ENCODE peak calls at places on chromosomes 1 and 21, in eight cellular contexts. U is H9; N is CD8-positive, alpha-beta T cell; C is neural progenitor cell; E is RWPE1; Z is HCT116; I is tibial nerve; S is colonic mucosa. P is an unnamed sample.

GRCh38 chr1:54273837-54274192 is 73.8 kb downstream of the MRPL37 start:
- DNase-seq in U (peak), E (no peak), C (peak), S (no peak), N (no peak), I (peak), Z (no peak), P (no peak)

GRCh38 chr1:202072211-202072610 is 50.5 kb upstream of the GPR37L1 start:
- DNase-seq in U (no peak), C (no peak), N (no peak), S (peak), E (no peak), Z (no peak), I (no peak), P (no peak)

GRCh38 chr1:193905288-193906085 is 719.1 kb upstream of the B3GALT2 start:
- DNase-seq in I (no peak), C (no peak), E (no peak), N (no peak), Z (no peak), S (no peak), U (no peak), P (peak)

GRCh38 chr1:227429447-227430359 is 111.4 kb upstream of the CDC42BPA start:
- DNase-seq in I (no peak), Z (no peak), C (no peak), U (no peak), E (no peak), N (no peak), S (no peak), P (peak)

GRCh38 chr1:156859523-156860112 is 701 bp upstream of the INSRR start:
- DNase-seq in Z (no peak), E (no peak), N (peak), S (no peak), C (peak), I (no peak), U (peak), P (peak)

GRCh38 chr1:228691926-228692325 is 43.4 kb upstream of the RHOU start:
- DNase-seq in I (no peak), N (no peak), E (peak), S (peak), C (peak), U (no peak), Z (peak), P (peak)

GRCh38 chr1:17858027-17858426 is 102.9 kb downstream of the ACTL8 start:
- DNase-seq in C (no peak), Z (no peak), E (no peak), S (no peak), U (no peak), N (no peak), I (no peak), P (peak)

GRCh38 chr1:204569478-204569877 is 53.3 kb downstream of the MDM4 start:
- DNase-seq in S (no peak), E (no peak), N (no peak), I (no peak), Z (no peak), U (no peak), C (no peak), P (no peak)

GRCh38 chr21:38486221-38486620 is 12.1 kb downstream of the ERG start:
- DNase-seq in E (peak), C (no peak), N (no peak), I (no peak), U (no peak), Z (no peak), S (no peak), P (peak)

GRCh38 chr1:153192697-153193096 is 10.5 kb upstream of the LELP1 start:
- DNase-seq in Z (peak), E (peak), S (no peak), N (no peak), U (peak), I (no peak), C (peak), P (no peak)

DNA sequence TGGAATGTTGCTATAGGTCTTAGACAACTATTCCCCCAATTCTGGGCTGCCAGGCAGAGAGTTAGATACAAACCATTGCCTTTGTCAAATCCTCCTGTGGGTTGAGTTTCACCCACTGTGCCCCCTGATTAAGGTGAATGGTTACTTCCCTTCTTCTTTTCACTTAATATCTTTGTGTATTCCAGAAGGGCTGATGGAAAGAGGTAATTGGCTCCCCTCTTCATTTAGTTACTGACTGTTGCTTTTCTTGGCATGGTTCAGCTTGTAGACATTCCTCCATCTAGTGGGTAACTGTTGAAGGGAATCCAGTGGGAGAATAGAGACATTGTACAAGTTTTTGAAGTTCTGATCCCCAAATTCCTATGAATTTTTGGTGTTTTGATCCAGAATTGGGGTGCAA is 43.8 kb upstream of the MACF1 start:
- DNase-seq in Z (no peak), E (no peak), U (no peak), S (no peak), C (no peak), I (no peak), N (no peak), P (no peak)
- TF ChIP-seq CTCF in Z (no peak), E (no peak), U (no peak), S (no peak), C (no peak), I (no peak), N (no peak), P (no peak)

GRCh38 chr21:31107151-31107785 is 69.0 kb upstream of the KRTAP19-8 start:
- DNase-seq in N (no peak), I (no peak), U (no peak), E (no peak), Z (no peak), S (no peak), C (no peak), P (no peak)

GRCh38 chr21:31107871-31108270 is 69.6 kb upstream of the KRTAP19-8 start:
- DNase-seq in E (no peak), Z (no peak), S (no peak), N (no peak), I (no peak), U (no peak), C (no peak), P (no peak)

GRCh38 chr21:31108969-31109368 is 70.7 kb upstream of the KRTAP19-8 start:
- DNase-seq in E (no peak), C (peak), N (no peak), Z (no peak), S (no peak), U (no peak), I (no peak), P (no peak)

GRCh38 chr21:31111093-31111492 is 72.8 kb upstream of the KRTAP19-8 start:
- DNase-seq in Z (no peak), C (no peak), I (no peak), N (no peak), U (no peak), S (no peak), E (no peak), P (no peak)

GRCh38 chr21:31110430-31110829 is 72.2 kb upstream of the KRTAP19-8 start:
- DNase-seq in E (no peak), N (no peak), S (no peak), C (no peak), Z (no peak), I (no peak), U (no peak), P (no peak)
- H3K27ac ChIP-seq in E (no peak), N (no peak), S (no peak), C (no peak), Z (no peak), I (no peak), U (no peak), P (no peak)

GRCh38 chr1:1399187-1399869 is at the start of gene CCNL2:
- DNase-seq in I (peak), C (peak), U (peak), N (peak), Z (peak), S (peak), E (peak), P (peak)
- TF ChIP-seq CTCF in I (peak), C (peak), U (peak), N (peak), Z (peak), S (peak), E (peak), P (peak)

GRCh38 chr1:114355240-114355639 is 155.8 kb downstream of the TRIM33 start:
- DNase-seq in N (no peak), U (no peak), C (no peak), E (no peak), S (no peak), I (no peak), Z (no peak), P (no peak)
- H3K27ac ChIP-seq in N (no peak), U (no peak), C (no peak), E (no peak), S (no peak), I (no peak), Z (no peak), P (no peak)

DNA sequence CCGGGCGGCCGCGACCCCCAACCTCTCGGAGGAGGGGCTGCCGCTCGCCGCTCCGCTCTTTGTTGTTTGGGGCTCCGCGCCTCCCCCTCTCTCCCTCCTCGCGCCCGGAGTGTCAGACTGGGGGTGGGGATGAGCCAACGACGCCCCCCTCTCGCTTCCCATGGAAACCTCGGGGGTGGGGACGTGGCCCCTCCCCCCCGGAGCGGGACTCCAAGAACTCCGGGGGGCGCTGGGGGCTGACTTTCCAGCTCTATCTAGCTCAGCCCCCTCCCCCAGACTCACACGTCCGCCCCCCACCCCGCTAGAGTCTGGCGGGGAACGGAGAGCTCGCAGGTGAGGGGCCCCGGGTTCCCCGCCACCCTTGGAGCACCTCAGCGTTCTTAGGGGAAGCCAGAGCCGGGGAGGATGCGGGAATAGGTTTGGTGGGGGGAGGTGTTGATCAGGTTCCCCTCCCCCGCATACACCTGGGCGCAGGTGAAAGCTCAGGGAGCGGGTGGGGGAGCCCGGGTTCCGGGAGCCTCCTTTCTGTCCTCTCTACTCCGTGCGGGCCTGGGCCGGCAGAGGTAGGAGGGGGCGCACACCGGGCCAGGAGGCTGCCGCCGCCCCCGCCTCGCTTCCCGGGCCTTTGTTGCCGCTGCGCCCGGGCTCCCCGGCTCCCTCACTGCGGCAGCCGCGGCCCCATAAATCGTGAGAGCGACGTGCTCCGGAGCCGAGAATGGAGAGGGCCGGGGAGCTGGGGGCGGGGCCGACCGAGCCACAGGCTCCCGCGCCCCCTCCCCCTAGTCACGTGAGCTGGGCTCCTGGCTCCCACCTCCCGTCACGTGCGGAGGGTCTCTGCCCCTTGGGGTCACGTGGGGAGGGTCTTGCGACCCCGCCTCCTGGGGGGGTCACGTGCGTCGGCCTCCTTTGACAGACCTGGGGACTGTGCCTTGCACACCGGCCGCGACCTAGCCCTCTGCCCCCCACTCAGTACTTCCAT is 1.9 kb downstream of the EFNA3 start:
- DNase-seq in E (no peak), Z (no peak), U (peak), I (no peak), C (peak), N (no peak), S (peak), P (no peak)
- TF ChIP-seq CTCF in E (no peak), Z (no peak), U (no peak), I (no peak), C (no peak), N (no peak), S (no peak), P (no peak)

GRCh38 chr1:113870778-113871177 is 734 bp downstream of the PTPN22 start:
- DNase-seq in U (no peak), I (no peak), N (peak), S (no peak), C (no peak), E (no peak), Z (no peak), P (no peak)
- H3K27ac ChIP-seq in U (no peak), I (no peak), N (peak), S (no peak), C (no peak), E (no peak), Z (no peak), P (no peak)

GRCh38 chr1:37474051-37474696 is at the start of gene ZC3H12A:
- DNase-seq in Z (peak), N (peak), I (peak), U (peak), S (peak), C (peak), E (peak), P (peak)

GRCh38 chr1:37472994-37473393 is 1.4 kb upstream of the ZC3H12A start:
- DNase-seq in I (no peak), Z (no peak), C (no peak), U (no peak), N (no peak), S (no peak), E (no peak), P (no peak)

GRCh38 chr1:37474697-37475379 is 458 bp downstream of the ZC3H12A start:
- DNase-seq in U (no peak), N (no peak), C (no peak), S (no peak), E (no peak), I (no peak), Z (no peak), P (no peak)

GRCh38 chr1:37472281-37472680 is 2.1 kb upstream of the ZC3H12A start:
- DNase-seq in Z (no peak), I (no peak), C (no peak), E (no peak), S (no peak), U (no peak), N (no peak), P (no peak)

DNA sequence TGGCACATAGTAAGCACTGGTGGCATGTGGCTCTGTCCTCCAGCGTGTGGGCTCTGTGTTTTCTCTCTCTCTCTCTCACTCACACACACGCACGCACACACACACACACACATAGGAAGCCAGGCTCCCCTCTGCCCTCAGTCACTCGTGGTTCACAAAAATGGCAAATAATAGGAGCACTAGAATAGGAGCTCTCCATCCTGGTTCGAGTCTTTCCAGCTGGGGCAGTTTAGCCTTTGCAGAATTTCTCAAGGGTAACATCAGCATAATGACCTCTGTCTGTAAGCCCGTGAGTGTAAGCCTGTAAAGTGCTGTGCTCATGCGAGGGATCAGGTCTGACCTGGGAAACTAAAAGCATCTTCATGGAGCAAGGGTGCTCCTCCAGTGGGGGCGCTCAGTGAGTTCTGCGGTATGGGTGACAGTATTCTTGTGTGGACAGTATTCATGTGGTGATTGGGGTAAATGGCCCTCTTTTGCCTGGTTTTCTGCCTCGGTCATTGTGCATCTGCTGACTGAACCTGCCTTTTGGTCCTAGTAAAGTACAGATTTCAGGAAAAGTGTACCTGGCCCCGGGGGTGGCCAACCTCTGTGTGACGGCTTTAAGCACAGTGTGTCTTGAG is 839 bp upstream of the ZC3H12A start:
- DNase-seq in N (peak), I (no peak), Z (no peak), S (peak), E (peak), C (no peak), U (no peak), P (peak)
- TF ChIP-seq CTCF in N (no peak), I (no peak), Z (peak), S (no peak), E (no peak), C (no peak), U (no peak), P (no peak)

DNA sequence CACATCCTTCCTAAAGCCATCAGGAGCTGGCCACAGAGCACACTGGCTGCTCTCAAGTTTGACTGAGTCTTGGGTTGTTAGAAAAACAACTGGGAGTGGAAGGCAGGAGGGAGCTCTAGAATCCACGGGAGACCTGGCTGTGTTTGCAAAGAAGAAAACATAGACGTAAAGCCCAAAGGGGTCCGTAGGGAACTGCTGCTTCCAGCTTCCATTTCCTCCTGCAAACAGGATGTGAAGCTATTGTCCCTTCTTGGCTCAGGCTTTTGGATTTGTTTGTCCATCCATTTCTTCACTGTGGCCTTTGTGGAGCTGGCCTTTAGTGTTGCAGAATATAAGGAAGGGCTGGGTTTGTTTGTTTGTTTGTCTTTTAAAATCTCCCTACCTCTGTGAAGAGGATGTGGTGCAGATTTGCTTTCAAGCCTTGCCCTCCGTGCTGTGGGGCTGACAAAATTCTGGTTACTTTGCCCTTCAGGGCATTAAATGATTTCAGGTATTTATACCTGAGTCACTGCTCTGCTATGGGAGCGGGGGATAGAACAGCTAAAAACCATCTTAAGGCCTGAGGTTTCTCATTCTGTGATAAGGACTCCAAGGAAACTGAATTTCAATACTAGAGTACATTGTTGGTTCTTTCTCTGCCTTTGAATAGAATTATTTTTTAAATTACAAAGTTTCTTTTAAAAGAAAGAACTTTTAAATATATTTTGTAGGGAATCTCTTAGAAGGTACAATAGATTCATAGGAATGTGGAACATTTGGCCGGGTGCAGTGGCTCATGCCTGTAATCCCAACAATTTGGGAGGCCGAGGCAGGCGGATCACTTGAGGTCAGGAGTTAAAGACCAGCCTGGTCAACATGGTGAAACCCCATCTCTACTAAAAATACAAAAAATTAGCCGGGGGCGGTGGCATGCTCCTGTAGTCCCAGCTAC is 74.3 kb downstream of the MPZL1 start:
- DNase-seq in Z (no peak), I (no peak), S (no peak), U (no peak), E (peak), C (no peak), N (no peak), P (peak)
- H3K27ac ChIP-seq in Z (no peak), I (peak), S (peak), U (no peak), E (peak), C (peak), N (no peak), P (peak)